ENCODE peak calls at places on chromosomes 5 and 9, in eight cellular contexts. S is pancreas, T is ovary, U is HCT116, J is OCI-LY7, V is colonic mucosa, A is PC-3, B is fibroblast of mammary gland. M is an unnamed sample.

GRCh38 chr9:4855861-4856260 is 63.1 kb downstream of the RCL1 start:
- DNase-seq in S (no peak), T (peak), U (no peak), J (no peak), V (no peak), A (no peak), B (peak), M (no peak)

GRCh38 chr9:21709464-21710058 is 92.9 kb upstream of the MTAP start:
- DNase-seq in S (no peak), T (no peak), U (peak), J (peak), V (peak), A (peak), B (peak), M (peak)

GRCh38 chr9:129471201-129472019 is 149.5 kb downstream of the C9orf50 start:
- DNase-seq in S (no peak), T (no peak), U (no peak), J (no peak), V (no peak), A (no peak), B (no peak), M (no peak)

GRCh38 chr5:6827815-6828214 is 114.6 kb downstream of the TENT4A start:
- DNase-seq in S (no peak), T (no peak), U (no peak), J (no peak), V (no peak), A (no peak), B (no peak), M (no peak)

GRCh38 chr9:98287383-98287782 is 31.9 kb upstream of the TBC1D2 start:
- DNase-seq in S (no peak), T (no peak), U (no peak), J (peak), V (no peak), A (no peak), B (peak), M (no peak)

GRCh38 chr5:159155960-159156359 is 53.4 kb downstream of the RNF145 start:
- DNase-seq in S (no peak), T (no peak), U (no peak), J (peak), V (no peak), A (no peak), B (no peak), M (no peak)

GRCh38 chr9:128150594-128151342 is 1.5 kb downstream of the LCN2 start:
- DNase-seq in S (peak), T (no peak), U (peak), J (peak), V (peak), A (no peak), B (no peak), M (peak)

GRCh38 chr5:4023701-4024100 is 428.1 kb downstream of the IRX1 start:
- DNase-seq in S (no peak), T (no peak), U (no peak), J (no peak), V (no peak), A (no peak), B (no peak), M (no peak)

GRCh38 chr9:30201024-30201423 is 2183.4 kb upstream of the ACO1 start:
- DNase-seq in S (no peak), T (no peak), U (no peak), J (no peak), V (no peak), A (no peak), B (no peak), M (no peak)

GRCh38 chr5:168681556-168682183 is 102.5 kb upstream of the PANK3 start:
- DNase-seq in S (no peak), T (peak), U (no peak), J (no peak), V (no peak), A (no peak), B (peak), M (no peak)

GRCh38 chr9:79256691-79257213 is 315.0 kb upstream of the TLE4 start:
- DNase-seq in S (peak), T (no peak), U (no peak), J (no peak), V (no peak), A (peak), B (peak), M (no peak)

DNA sequence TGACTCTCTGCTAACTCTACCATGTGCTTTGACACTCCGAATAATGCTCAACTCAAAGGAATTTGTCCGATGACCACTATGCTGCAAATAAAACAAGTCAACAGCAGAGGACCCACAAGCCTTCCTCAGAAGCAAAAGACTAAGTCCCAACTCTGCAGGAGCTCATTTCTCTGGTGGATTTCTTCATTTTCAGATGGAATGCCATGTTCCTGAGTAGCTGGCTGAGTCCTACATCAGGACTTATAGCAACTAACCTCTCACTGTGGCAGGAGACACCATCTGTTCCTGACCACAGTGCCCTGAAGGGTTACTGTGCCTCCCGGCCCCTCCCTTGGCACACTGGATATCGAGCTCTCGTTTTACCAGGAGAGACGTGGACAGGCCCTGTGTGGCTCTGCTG is 20.8 kb downstream of the LHFPL2 start:
- DNase-seq in S (no peak), T (no peak), U (no peak), J (no peak), V (no peak), A (no peak), B (peak), M (no peak)
- TF ChIP-seq CTCF in S (no peak), T (no peak), U (no peak), J (no peak), V (no peak), A (no peak), B (no peak), M (no peak)

GRCh38 chr5:177555228-177555627 is 865 bp upstream of the FAM193B start:
- DNase-seq in S (no peak), T (no peak), U (no peak), J (no peak), V (no peak), A (no peak), B (no peak), M (no peak)

GRCh38 chr5:177552839-177553455 is 1.4 kb downstream of the FAM193B start:
- DNase-seq in S (no peak), T (no peak), U (no peak), J (no peak), V (no peak), A (peak), B (peak), M (no peak)

GRCh38 chr5:177554474-177555111 is at the start of gene FAM193B:
- DNase-seq in S (peak), T (peak), U (peak), J (peak), V (peak), A (peak), B (peak), M (peak)

GRCh38 chr5:177555665-177556064 is 1.3 kb upstream of the FAM193B start:
- DNase-seq in S (no peak), T (no peak), U (no peak), J (no peak), V (no peak), A (no peak), B (no peak), M (no peak)

GRCh38 chr5:177553671-177554429 is 513 bp downstream of the FAM193B start:
- DNase-seq in S (peak), T (peak), U (no peak), J (peak), V (peak), A (no peak), B (no peak), M (peak)
- TF ChIP-seq CTCF in S (no peak), T (no peak), U (no peak), J (no peak), V (no peak), A (no peak), B (no peak), M (no peak)

DNA sequence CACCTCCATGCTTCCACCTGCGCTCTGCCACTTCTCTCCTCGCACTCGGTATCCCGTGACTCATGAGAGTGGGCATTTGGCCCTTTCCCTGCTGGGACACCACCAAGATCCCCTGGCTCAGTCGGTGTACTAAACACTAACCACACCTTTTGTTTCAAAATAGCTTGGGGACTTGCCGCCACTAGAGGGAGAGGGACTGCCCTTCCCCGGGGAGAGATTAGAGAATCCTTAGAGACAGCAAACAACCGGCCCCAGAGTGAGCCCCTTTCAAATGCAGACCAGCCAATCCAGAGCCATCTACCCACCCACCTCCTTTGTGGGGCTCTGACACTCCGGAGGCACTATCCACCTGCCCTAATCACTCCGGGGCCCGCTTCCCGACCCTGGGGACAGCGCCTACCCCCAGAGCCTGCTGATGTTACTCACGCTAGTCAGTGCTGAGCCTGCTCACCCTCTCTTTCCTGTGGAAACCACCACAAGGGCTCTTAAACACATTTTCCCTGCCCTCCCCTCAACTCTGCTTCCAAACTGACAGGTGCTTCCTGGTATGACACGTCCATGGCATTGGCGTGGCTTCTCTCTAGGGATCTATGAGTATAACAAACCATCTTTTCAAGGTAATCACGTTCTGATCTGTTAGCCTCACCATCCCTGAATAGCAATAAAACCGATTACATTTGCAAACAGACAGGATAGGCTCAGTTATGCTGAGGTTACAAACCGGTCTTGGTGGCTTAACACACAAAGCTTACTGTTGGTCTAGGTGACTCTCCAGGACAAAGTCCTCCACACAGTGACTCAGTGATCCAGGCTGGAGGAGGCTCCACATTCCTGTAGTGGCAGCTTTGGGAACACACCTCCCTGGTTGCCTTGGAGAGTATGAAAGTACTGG is 180.1 kb upstream of the MVB12B start:
- DNase-seq in S (no peak), T (no peak), U (no peak), J (peak), V (peak), A (peak), B (no peak), M (peak)
- TF ChIP-seq CTCF in S (peak), T (no peak), U (peak), J (peak), V (no peak), A (peak), B (peak), M (no peak)

GRCh38 chr9:134717793-134718645 is 76.4 kb downstream of the COL5A1 start:
- DNase-seq in S (no peak), T (peak), U (no peak), J (no peak), V (no peak), A (no peak), B (no peak), M (no peak)

GRCh38 chr9:134712922-134713321 is 71.3 kb downstream of the COL5A1 start:
- DNase-seq in S (no peak), T (no peak), U (no peak), J (no peak), V (no peak), A (no peak), B (no peak), M (no peak)

GRCh38 chr9:134719331-134719730 is 77.7 kb downstream of the COL5A1 start:
- DNase-seq in S (no peak), T (no peak), U (no peak), J (no peak), V (no peak), A (no peak), B (no peak), M (no peak)

GRCh38 chr9:134717056-134717455 is 75.5 kb downstream of the COL5A1 start:
- DNase-seq in S (no peak), T (peak), U (no peak), J (no peak), V (no peak), A (no peak), B (no peak), M (no peak)

DNA sequence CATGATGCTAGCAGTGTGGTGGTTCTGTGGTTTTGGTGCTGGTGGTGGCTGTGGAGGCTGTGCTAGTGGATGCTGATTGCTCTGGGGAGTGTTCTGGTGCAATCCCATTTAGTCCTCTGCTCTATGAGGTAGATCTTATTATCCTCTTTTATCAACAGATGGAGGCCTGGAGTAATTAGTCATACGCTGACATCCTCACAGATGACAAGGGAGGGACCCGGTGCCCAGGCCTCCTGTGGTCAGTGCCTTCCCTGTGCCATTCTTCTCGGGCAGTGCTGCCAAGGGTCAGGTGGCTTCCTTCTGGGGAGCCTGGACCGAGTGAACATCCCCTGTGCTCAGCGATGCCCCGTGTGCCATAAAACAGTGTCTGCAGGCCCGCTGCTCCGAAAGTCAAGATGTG is 74.5 kb downstream of the COL5A1 start:
- DNase-seq in S (no peak), T (no peak), U (no peak), J (no peak), V (no peak), A (no peak), B (no peak), M (no peak)
- TF ChIP-seq CTCF in S (no peak), T (no peak), U (no peak), J (no peak), V (no peak), A (no peak), B (no peak), M (no peak)

DNA sequence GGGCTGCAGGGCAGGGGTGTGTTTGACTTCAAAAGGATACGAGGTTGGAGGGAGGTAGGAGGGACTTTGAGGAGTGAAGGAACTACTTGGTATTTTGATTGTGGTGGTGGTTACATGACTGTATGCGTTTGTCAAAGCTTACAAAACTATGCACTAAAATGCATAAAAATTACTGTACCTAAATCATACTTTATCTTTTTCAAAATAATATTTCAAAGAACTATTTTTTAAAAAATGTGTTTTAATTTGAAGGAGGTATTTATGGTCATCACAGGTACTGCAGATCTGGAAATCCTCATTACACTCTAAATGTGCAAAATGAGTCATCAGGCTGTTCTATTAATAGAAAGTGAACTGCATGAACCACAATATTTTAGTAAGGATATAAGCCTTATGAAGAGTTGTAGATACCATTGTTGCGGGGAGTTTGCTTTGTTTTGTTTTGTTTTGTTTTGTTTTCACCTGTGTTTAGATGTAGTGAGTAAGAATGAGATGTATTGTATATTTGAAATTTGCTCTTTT is 116.9 kb downstream of the ARRDC3 start:
- DNase-seq in S (no peak), T (no peak), U (peak), J (no peak), V (no peak), A (peak), B (peak), M (no peak)
- TF ChIP-seq CTCF in S (peak), T (no peak), U (no peak), J (peak), V (no peak), A (peak), B (no peak), M (peak)

DNA sequence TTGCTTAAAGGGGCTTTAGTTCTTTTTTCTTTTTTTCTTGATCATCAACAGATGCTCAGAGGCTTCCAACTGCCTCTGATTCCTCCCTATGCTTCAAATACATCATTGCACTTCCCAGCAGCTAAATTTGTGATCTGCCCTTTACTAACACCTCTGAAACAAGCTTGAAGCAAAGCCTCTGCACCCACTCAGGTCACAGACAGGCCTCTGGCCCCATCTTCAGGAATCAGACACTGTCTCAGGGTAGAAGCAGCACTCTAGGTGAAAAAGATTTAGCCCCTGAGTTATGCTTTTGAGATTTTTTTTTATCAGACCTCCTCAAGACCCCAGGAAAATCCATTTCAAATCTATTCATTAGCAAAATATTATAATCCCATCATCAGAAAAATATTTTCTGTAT is 91.5 kb downstream of the MAMDC2 start:
- DNase-seq in S (no peak), T (no peak), U (no peak), J (no peak), V (no peak), A (no peak), B (no peak), M (no peak)
- TF ChIP-seq CTCF in S (no peak), T (no peak), U (no peak), J (no peak), V (no peak), A (no peak), B (no peak), M (no peak)

DNA sequence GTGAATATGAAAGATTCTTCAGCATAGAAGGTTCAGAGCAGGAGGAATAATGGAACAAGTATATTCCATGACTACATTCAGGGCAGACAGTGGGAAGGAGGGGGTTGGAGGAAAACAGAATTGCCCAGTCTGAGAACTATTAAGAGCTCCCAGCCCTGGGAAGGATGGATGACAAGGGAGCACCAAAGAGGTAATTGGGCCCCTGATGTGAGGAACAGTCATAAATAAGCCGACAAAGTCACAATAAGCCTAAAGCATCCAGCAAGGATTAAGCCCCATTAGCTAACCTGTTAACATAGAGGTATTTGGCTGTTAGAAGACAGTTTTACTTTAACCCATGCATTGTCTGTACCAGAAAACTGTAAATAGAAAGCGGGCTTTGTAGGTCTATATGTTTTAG is 348.7 kb upstream of the SEMA6A start:
- DNase-seq in S (no peak), T (no peak), U (no peak), J (no peak), V (no peak), A (no peak), B (no peak), M (no peak)
- TF ChIP-seq CTCF in S (no peak), T (no peak), U (no peak), J (no peak), V (no peak), A (no peak), B (no peak), M (no peak)

GRCh38 chr9:115883467-115884329 is 269.9 kb upstream of the PAPPA start:
- DNase-seq in S (no peak), T (no peak), U (peak), J (peak), V (peak), A (peak), B (peak), M (peak)
- TF ChIP-seq CTCF in S (peak), T (no peak), U (peak), J (peak), V (no peak), A (peak), B (peak), M (no peak)